ENCODE peak calls at places on chromosomes 3 and 15, in four cellular contexts. P is GM12878, Z is K562, U is HepG2. Y is an unnamed sample.

GRCh38 chr3:72336821-72337479 is 511.3 kb downstream of the SHQ1 start:
- DNase-seq in P (no peak), Z (peak), U (no peak), Y (no peak)

GRCh38 chr3:183438749-183439148 is 10.3 kb upstream of the MCF2L2 start:
- DNase-seq in U (no peak), P (no peak), Z (no peak), Y (no peak)

GRCh38 chr15:70569139-70569717 is 194.1 kb downstream of the UACA start:
- DNase-seq in U (peak), P (no peak), Z (no peak), Y (no peak)

GRCh38 chr3:111621535-111621934 is 26.4 kb upstream of the ZBED2 start:
- DNase-seq in P (no peak), U (peak), Z (peak), Y (peak)

GRCh38 chr3:23748398-23749110 is 57.2 kb upstream of the UBE2E1 start:
- DNase-seq in P (no peak), Z (no peak), U (no peak), Y (no peak)

GRCh38 chr3:38297947-38298711 is 16.0 kb downstream of the SLC22A14 start:
- DNase-seq in U (no peak), P (peak), Z (no peak), Y (peak)

GRCh38 chr15:69906256-69907185 is 191.2 kb downstream of the TLE3 start:
- DNase-seq in Z (no peak), U (no peak), P (no peak), Y (no peak)

GRCh38 chr3:46986782-46987484 is 7.5 kb downstream of the NBEAL2 start:
- DNase-seq in U (no peak), Z (no peak), P (no peak), Y (no peak)

GRCh38 chr3:195763843-195764825 is 43.4 kb downstream of the MUC20 start:
- DNase-seq in U (no peak), P (no peak), Z (no peak), Y (no peak)

GRCh38 chr15:21261396-21261964 is 178.8 kb downstream of the POTEB3 start:
- DNase-seq in U (no peak), P (no peak), Z (no peak), Y (no peak)

GRCh38 chr3:71262368-71263265 is 320.9 kb downstream of the FOXP1 start:
- DNase-seq in Z (no peak), P (no peak), U (peak), Y (no peak)

GRCh38 chr3:46613313-46614005 is 1.1 kb downstream of the FAM240A start:
- DNase-seq in U (no peak), Z (no peak), P (no peak), Y (no peak)

GRCh38 chr3:194255252-194256039 is 95.7 kb downstream of the CPN2 start:
- DNase-seq in Z (peak), U (peak), P (peak), Y (no peak)

GRCh38 chr15:89139613-89140499 is 51.6 kb downstream of the ABHD2 start:
- DNase-seq in Z (no peak), P (no peak), U (peak), Y (peak)

GRCh38 chr3:71397046-71397445 is 186.5 kb downstream of the FOXP1 start:
- DNase-seq in P (no peak), Z (peak), U (peak), Y (peak)

GRCh38 chr15:53359038-53359437 is 400.4 kb downstream of the WDR72 start:
- DNase-seq in U (no peak), Z (no peak), P (no peak), Y (no peak)

GRCh38 chr3:70857926-70858325 is 545.5 kb upstream of the MDFIC2 start:
- DNase-seq in Z (no peak), P (no peak), U (no peak), Y (no peak)

GRCh38 chr3:197151562-197151961 is 121.9 kb upstream of the MELTF start:
- DNase-seq in Z (peak), P (no peak), U (peak), Y (peak)

GRCh38 chr3:193767353-193768068 is 174.5 kb downstream of the OPA1 start:
- DNase-seq in U (no peak), Z (no peak), P (no peak), Y (no peak)

GRCh38 chr3:179688847-179689246 is 36.0 kb downstream of the USP13 start:
- DNase-seq in U (no peak), P (no peak), Z (no peak), Y (no peak)

GRCh38 chr15:64224508-64224907 is 61.7 kb upstream of the PPIB start:
- DNase-seq in Z (no peak), U (peak), P (no peak), Y (no peak)

GRCh38 chr3:109369510-109369909 is 32.2 kb upstream of the DPPA4 start:
- DNase-seq in U (peak), P (no peak), Z (no peak), Y (no peak)

GRCh38 chr15:25658560-25658959 is 204.6 kb downstream of the ATP10A start:
- DNase-seq in U (no peak), Z (no peak), P (no peak), Y (no peak)

GRCh38 chr3:195253981-195254432 is 17.0 kb downstream of the XXYLT1 start:
- DNase-seq in P (no peak), U (no peak), Z (no peak), Y (no peak)

GRCh38 chr3:80733522-80734176 is 965.9 kb upstream of the ROBO1 start:
- DNase-seq in U (peak), P (no peak), Z (peak), Y (peak)

GRCh38 chr15:65085990-65086679 is 9.6 kb downstream of the KBTBD13 start:
- DNase-seq in Z (peak), U (peak), P (no peak), Y (peak)

GRCh38 chr3:48681974-48682610 is 3.6 kb downstream of the NCKIPSD start:
- DNase-seq in Z (no peak), P (no peak), U (no peak), Y (no peak)

GRCh38 chr15:99315636-99316035 is 64.4 kb downstream of the LRRC28 start:
- DNase-seq in P (no peak), Z (no peak), U (no peak), Y (no peak)

GRCh38 chr3:120791958-120792357 is 49.4 kb downstream of the GTF2E1 start:
- DNase-seq in P (no peak), U (no peak), Z (no peak), Y (no peak)

GRCh38 chr3:22326305-22326704 is 575.3 kb upstream of the ZNF385D start:
- DNase-seq in U (no peak), Z (no peak), P (no peak), Y (no peak)

GRCh38 chr15:93664180-93664951 is 567.0 kb upstream of the MCTP2 start:
- DNase-seq in P (no peak), Z (no peak), U (no peak), Y (no peak)

GRCh38 chr3:126304704-126305103 is 52.5 kb downstream of the KLF15 start:
- DNase-seq in Z (no peak), U (no peak), P (no peak), Y (no peak)

GRCh38 chr3:135771760-135772159 is 193.8 kb upstream of the PPP2R3A start:
- DNase-seq in Z (no peak), U (no peak), P (no peak), Y (no peak)

GRCh38 chr3:135641771-135642170 is 323.8 kb upstream of the PPP2R3A start:
- DNase-seq in P (no peak), Z (no peak), U (no peak), Y (no peak)

GRCh38 chr3:151016421-151016820 is 43.9 kb upstream of the CLRN1 start:
- DNase-seq in P (no peak), Z (no peak), U (no peak), Y (no peak)

DNA sequence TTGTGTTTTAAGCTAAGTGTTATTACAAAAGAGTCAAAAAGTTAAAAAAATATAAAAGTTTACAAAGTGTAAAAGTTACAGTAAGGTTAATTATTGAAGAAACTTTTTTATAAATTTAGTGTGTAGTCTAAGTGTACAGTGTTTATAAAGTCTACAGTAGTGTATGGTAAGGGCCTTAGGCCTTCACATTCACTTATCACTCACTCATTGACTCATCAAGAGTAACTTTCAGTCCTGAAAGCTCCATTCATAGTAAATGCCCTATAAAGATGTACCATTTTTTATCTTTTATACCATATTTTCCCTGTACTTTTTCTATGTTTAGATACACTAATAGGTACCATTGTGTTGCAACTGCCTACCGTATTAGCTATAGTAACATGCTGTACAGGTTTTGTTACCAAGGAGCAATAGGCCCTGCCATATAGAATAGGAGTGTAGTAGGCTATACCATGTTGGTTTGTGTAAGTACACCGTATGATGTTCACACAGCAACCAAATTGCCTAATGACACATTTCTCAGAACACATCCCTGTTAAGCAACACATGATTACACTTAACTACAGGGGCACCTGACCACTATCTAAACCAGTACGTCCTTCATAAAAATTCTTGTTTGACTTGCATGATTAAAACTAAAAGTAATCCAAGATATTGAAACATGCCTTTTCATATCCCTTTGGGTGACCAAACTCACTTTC is 17.2 kb downstream of the RAD18 start:
- DNase-seq in Z (no peak), U (no peak), P (no peak), Y (no peak)
- TF ChIP-seq FOXK2 in Z (no peak), U (no peak), P (no peak), Y (no peak)

DNA sequence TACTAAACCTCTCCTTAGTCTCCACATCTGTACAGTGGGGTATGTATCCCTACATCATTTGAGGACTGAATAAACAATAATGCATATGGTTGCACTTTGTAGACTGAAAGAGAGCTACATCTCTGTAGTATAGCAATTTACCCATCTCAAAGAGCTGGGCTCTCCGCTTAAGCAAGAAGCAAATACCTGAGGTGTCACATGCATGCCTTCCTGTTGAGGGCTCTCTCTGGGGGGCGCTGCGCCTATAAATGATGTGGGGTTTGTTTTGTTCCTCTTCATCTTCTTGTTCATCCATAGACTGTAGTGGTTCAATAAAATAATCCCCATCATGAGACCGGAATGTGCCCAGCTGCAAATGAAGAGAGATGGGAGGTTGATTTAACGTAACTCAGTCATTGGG is 6.8 kb downstream of the ADAMTS9 start:
- DNase-seq in Z (no peak), P (no peak), U (no peak), Y (no peak)
- TF ChIP-seq FOXK2 in Z (no peak), P (no peak), U (no peak), Y (no peak)

GRCh38 chr15:75194397-75194796 is 7.3 kb upstream of the C15orf39 start:
- DNase-seq in Z (no peak), U (no peak), P (no peak), Y (no peak)

GRCh38 chr15:75195766-75196241 is 5.9 kb upstream of the C15orf39 start:
- DNase-seq in Z (no peak), P (no peak), U (no peak), Y (no peak)

GRCh38 chr15:75193976-75194375 is 7.7 kb upstream of the C15orf39 start:
- DNase-seq in Z (no peak), U (no peak), P (no peak), Y (no peak)

GRCh38 chr15:75197062-75197630 is 4.5 kb upstream of the C15orf39 start:
- DNase-seq in U (no peak), P (no peak), Z (no peak), Y (no peak)

GRCh38 chr15:75195122-75195765 is 6.4 kb upstream of the C15orf39 start:
- DNase-seq in Z (no peak), U (no peak), P (no peak), Y (no peak)
- TF ChIP-seq FOXK2 in Z (no peak), U (no peak), P (no peak), Y (no peak)

GRCh38 chr3:153356908-153357307 is 194.9 kb downstream of the RAP2B start:
- DNase-seq in P (no peak), U (no peak), Z (no peak), Y (no peak)

GRCh38 chr3:153354641-153355040 is 192.6 kb downstream of the RAP2B start:
- DNase-seq in U (no peak), P (no peak), Z (no peak), Y (no peak)

GRCh38 chr3:153350420-153350819 is 188.4 kb downstream of the RAP2B start:
- DNase-seq in U (peak), Z (no peak), P (no peak), Y (no peak)

GRCh38 chr3:153357436-153357835 is 195.4 kb downstream of the RAP2B start:
- DNase-seq in Z (no peak), P (no peak), U (no peak), Y (no peak)

DNA sequence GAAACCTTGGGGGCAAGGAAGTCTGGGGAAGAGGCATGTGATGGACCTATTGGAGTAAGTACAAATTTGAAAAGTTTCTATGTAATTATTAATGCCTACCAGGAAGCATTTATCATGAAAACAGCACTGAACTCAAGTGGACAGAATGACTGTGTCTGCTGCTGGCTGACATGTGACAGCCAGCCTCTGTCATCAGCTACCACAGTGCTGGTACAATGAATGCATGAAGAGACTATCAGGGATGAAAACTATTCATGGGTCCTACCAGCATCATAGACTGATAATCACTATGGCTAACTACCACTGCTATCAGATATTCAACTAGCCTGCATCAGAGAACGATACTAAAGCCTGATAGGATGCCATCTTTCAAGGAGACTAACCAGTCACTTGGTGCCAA is 193.5 kb downstream of the RAP2B start:
- DNase-seq in U (no peak), P (no peak), Z (no peak), Y (no peak)
- TF ChIP-seq FOXK2 in U (no peak), P (no peak), Z (no peak), Y (no peak)

DNA sequence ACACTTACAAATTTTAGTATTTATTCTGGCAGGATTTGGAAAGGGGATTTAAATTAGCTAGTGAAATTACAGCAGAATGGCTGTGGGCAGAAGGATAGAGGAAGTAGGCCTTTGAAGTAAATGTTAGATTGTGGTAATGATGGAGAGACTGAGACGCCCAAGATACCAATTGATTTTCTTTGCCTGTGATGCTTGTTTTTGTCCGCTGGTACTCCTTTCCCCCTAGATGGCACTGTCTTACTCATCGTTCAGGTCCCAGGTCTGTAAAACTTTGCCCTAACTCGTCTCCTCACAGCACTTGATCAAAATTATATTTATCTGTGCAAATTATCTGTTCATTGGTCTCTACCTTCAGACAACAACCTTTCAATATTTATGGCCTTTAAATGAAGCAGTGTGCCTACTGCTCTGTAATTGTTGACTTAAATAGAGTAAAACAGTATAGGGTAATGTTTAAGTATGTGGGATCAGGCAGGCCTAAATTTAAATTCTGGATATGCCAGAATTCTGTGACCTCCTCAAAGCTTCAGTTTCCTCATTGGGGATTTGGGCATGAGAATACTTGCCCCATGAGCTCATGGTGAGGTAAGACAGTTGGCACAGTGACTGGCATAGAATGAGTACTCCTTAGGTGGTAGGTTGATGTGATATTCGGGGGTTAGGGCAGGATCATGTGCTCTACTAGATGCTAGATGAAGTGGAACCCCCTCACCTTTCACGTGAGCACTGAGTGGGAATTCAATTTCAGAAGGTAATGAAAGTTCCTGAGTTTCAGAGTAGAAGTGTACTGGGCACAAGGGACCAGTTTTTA is 14.7 kb downstream of the ARL8B start:
- DNase-seq in P (no peak), Z (no peak), U (peak), Y (peak)
- TF ChIP-seq FOXK2 in P (no peak), Z (no peak), U (no peak), Y (no peak)

GRCh38 chr15:38028869-38029268 is 94.4 kb downstream of the TMCO5A start:
- DNase-seq in U (no peak), Z (no peak), P (no peak), Y (no peak)

GRCh38 chr15:38035701-38036100 is 101.3 kb downstream of the TMCO5A start:
- DNase-seq in P (no peak), Z (no peak), U (no peak), Y (no peak)

GRCh38 chr15:38030609-38031008 is 96.2 kb downstream of the TMCO5A start:
- DNase-seq in P (no peak), Z (no peak), U (no peak), Y (no peak)

GRCh38 chr15:38024293-38025091 is 90.1 kb downstream of the TMCO5A start:
- DNase-seq in U (no peak), P (no peak), Z (no peak), Y (no peak)

DNA sequence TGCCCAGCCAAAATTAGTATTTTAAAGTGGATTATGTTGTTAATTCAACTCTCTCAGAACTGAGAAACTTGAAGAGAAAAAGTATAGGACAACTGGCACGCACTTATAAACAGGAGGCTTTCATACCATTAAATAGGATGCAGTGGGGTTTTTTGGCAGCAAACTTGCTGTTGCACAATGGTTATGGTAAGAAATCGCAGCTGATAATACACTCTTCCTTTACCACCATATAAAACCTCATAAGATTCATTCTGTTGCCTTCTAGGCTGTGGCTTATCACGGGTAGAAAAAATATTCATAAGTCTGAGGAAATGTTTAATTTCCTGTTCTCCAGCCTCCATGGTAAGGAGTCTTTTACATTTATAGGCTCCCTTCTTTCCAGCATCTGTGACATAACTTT is 95.3 kb downstream of the TMCO5A start:
- DNase-seq in P (no peak), U (no peak), Z (no peak), Y (no peak)
- TF ChIP-seq FOXK2 in P (no peak), U (no peak), Z (no peak), Y (no peak)